ENCODE peak calls at places on chromosomes 1 and 21, in ten cellular contexts. F, X, D, P, V, B, G, E, U and N are unnamed samples.

GRCh38 chr1:223337174-223337869 is 26.7 kb downstream of the SUSD4 start:
- DNase-seq in F (no peak), X (no peak), D (no peak), P (no peak), V (no peak), B (no peak), G (no peak), E (no peak), U (no peak), N (no peak)

GRCh38 chr1:40755052-40755451 is 28.5 kb upstream of the KCNQ4 start:
- DNase-seq in F (peak), X (peak), D (peak), P (no peak), V (peak), B (no peak), G (no peak), E (no peak), U (no peak), N (no peak)

GRCh38 chr1:93448292-93448982 is 519 bp downstream of the FNBP1L start:
- DNase-seq in F (no peak), X (peak), D (peak), P (no peak), V (no peak), B (peak), G (peak), E (no peak), U (no peak), N (no peak)

GRCh38 chr1:32948905-32949304 is 15.7 kb downstream of the RNF19B start:
- DNase-seq in F (peak), X (no peak), D (no peak), P (no peak), V (no peak), B (no peak), G (peak), E (no peak), U (no peak), N (no peak)

GRCh38 chr1:186155594-186155993 is 219.5 kb downstream of the TPR start:
- DNase-seq in F (peak), X (peak), D (no peak), P (no peak), V (peak), B (no peak), G (peak), E (no peak), U (no peak), N (peak)

GRCh38 chr1:235646463-235646862 is 3.1 kb downstream of the GNG4 start:
- DNase-seq in F (no peak), X (no peak), D (no peak), P (no peak), V (no peak), B (no peak), G (no peak), E (no peak), U (no peak), N (no peak)

GRCh38 chr1:6599141-6599975 is 3.3 kb downstream of the KLHL21 start:
- DNase-seq in F (no peak), X (no peak), D (no peak), P (peak), V (peak), B (peak), G (peak), E (no peak), U (peak), N (no peak)

GRCh38 chr1:10941891-10942541 is 70.4 kb upstream of the TARDBP start:
- DNase-seq in F (peak), X (peak), D (peak), P (peak), V (peak), B (peak), G (peak), E (no peak), U (no peak), N (peak)

GRCh38 chr1:38772026-38772425 is 87.5 kb downstream of the RRAGC start:
- DNase-seq in F (no peak), X (no peak), D (no peak), P (no peak), V (no peak), B (no peak), G (no peak), E (no peak), U (no peak), N (no peak)

GRCh38 chr1:155125511-155125945 is 2.1 kb upstream of the EFNA1 start:
- DNase-seq in F (no peak), X (no peak), D (peak), P (no peak), V (peak), B (no peak), G (no peak), E (no peak), U (peak), N (no peak)

GRCh38 chr1:8571200-8571984 is 246.0 kb downstream of the RERE start:
- DNase-seq in F (peak), X (peak), D (no peak), P (no peak), V (peak), B (no peak), G (peak), E (no peak), U (no peak), N (peak)

GRCh38 chr1:46522184-46522968 is 29.1 kb downstream of the KNCN start:
- DNase-seq in F (peak), X (peak), D (no peak), P (no peak), V (peak), B (peak), G (peak), E (no peak), U (no peak), N (peak)

GRCh38 chr1:227773558-227773957 is 38.3 kb downstream of the SNAP47 start:
- DNase-seq in F (no peak), X (no peak), D (no peak), P (no peak), V (no peak), B (peak), G (no peak), E (no peak), U (no peak), N (no peak)

GRCh38 chr21:42677339-42678117 is 24.1 kb downstream of the PDE9A start:
- DNase-seq in F (peak), X (peak), D (no peak), P (peak), V (peak), B (peak), G (no peak), E (no peak), U (no peak), N (no peak)

GRCh38 chr1:168343566-168343965 is 62.9 kb downstream of the TBX19 start:
- DNase-seq in F (no peak), X (peak), D (no peak), P (no peak), V (no peak), B (no peak), G (peak), E (no peak), U (no peak), N (no peak)

GRCh38 chr1:118960567-118961136 is 27.5 kb downstream of the TBX15 start:
- DNase-seq in F (peak), X (peak), D (peak), P (no peak), V (peak), B (peak), G (peak), E (no peak), U (no peak), N (peak)

GRCh38 chr1:113276507-113276906 is 113.8 kb upstream of the MAGI3 start:
- DNase-seq in F (no peak), X (no peak), D (no peak), P (no peak), V (no peak), B (no peak), G (no peak), E (no peak), U (no peak), N (no peak)

GRCh38 chr1:27624467-27625233 is 10.3 kb downstream of the FGR start:
- DNase-seq in F (no peak), X (no peak), D (no peak), P (no peak), V (no peak), B (no peak), G (no peak), E (no peak), U (no peak), N (no peak)

GRCh38 chr21:42222386-42222785 is 3.4 kb downstream of the ABCG1 start:
- DNase-seq in F (no peak), X (no peak), D (no peak), P (no peak), V (no peak), B (no peak), G (no peak), E (no peak), U (peak), N (no peak)

GRCh38 chr1:113765306-113765705 is 6.0 kb upstream of the PHTF1 start:
- DNase-seq in F (peak), X (no peak), D (no peak), P (no peak), V (peak), B (no peak), G (peak), E (no peak), U (no peak), N (peak)

GRCh38 chr1:20187103-20187812 is 940 bp upstream of the PLA2G2C start:
- DNase-seq in F (no peak), X (no peak), D (peak), P (no peak), V (no peak), B (no peak), G (no peak), E (no peak), U (no peak), N (no peak)

GRCh38 chr1:177511036-177511435 is 340.3 kb downstream of the BRINP2 start:
- DNase-seq in F (peak), X (peak), D (no peak), P (no peak), V (peak), B (no peak), G (peak), E (no peak), U (no peak), N (no peak)

GRCh38 chr1:172885976-172886375 is 164.8 kb downstream of the TNFSF18 start:
- DNase-seq in F (no peak), X (peak), D (no peak), P (no peak), V (no peak), B (no peak), G (peak), E (no peak), U (no peak), N (no peak)

GRCh38 chr1:35390600-35391494 is 122.3 kb downstream of the ZMYM4 start:
- DNase-seq in F (peak), X (peak), D (no peak), P (no peak), V (peak), B (no peak), G (no peak), E (no peak), U (no peak), N (no peak)

GRCh38 chr21:27681038-27681437 is 714.1 kb upstream of the ADAMTS5 start:
- DNase-seq in F (no peak), X (no peak), D (no peak), P (no peak), V (no peak), B (no peak), G (peak), E (no peak), U (no peak), N (no peak)

GRCh38 chr1:151716771-151717631 is at the start of gene CELF3:
- DNase-seq in F (peak), X (peak), D (no peak), P (peak), V (peak), B (no peak), G (peak), E (no peak), U (no peak), N (no peak)

GRCh38 chr1:23381233-23381885 is 11.7 kb upstream of the ZNF436 start:
- DNase-seq in F (no peak), X (no peak), D (no peak), P (no peak), V (no peak), B (no peak), G (no peak), E (no peak), U (no peak), N (no peak)

GRCh38 chr1:207495816-207496792 is at the start of gene CR1:
- DNase-seq in F (no peak), X (peak), D (peak), P (peak), V (peak), B (peak), G (peak), E (no peak), U (no peak), N (no peak)

GRCh38 chr1:36109041-36109679 is 15.9 kb downstream of the COL8A2 start:
- DNase-seq in F (peak), X (peak), D (no peak), P (peak), V (peak), B (no peak), G (peak), E (no peak), U (no peak), N (peak)

GRCh38 chr1:229224308-229224707 is 46.6 kb upstream of the RAB4A start:
- DNase-seq in F (peak), X (peak), D (no peak), P (no peak), V (peak), B (no peak), G (peak), E (no peak), U (no peak), N (no peak)

GRCh38 chr1:111154021-111154999 is 14.3 kb downstream of the CEPT1 start:
- DNase-seq in F (peak), X (no peak), D (no peak), P (no peak), V (no peak), B (no peak), G (no peak), E (no peak), U (no peak), N (no peak)

GRCh38 chr1:44660176-44660575 is 14.1 kb downstream of the TMEM53 start:
- DNase-seq in F (peak), X (peak), D (peak), P (no peak), V (no peak), B (peak), G (no peak), E (no peak), U (no peak), N (no peak)

GRCh38 chr1:25536124-25536523 is 7.3 kb upstream of the LDLRAP1 start:
- DNase-seq in F (no peak), X (no peak), D (no peak), P (no peak), V (no peak), B (no peak), G (no peak), E (no peak), U (no peak), N (no peak)

GRCh38 chr1:56578664-56578962 is 750 bp downstream of the PLPP3 start:
- DNase-seq in F (no peak), X (peak), D (no peak), P (no peak), V (no peak), B (peak), G (no peak), E (no peak), U (no peak), N (no peak)

GRCh38 chr1:56577859-56578663 is 1.3 kb downstream of the PLPP3 start:
- DNase-seq in F (peak), X (peak), D (peak), P (no peak), V (peak), B (peak), G (peak), E (no peak), U (peak), N (no peak)

GRCh38 chr1:56578963-56579875 is at the start of gene PLPP3:
- DNase-seq in F (peak), X (peak), D (peak), P (no peak), V (peak), B (peak), G (peak), E (peak), U (peak), N (peak)

GRCh38 chr1:56575865-56576264 is 3.5 kb downstream of the PLPP3 start:
- DNase-seq in F (no peak), X (no peak), D (no peak), P (no peak), V (peak), B (no peak), G (peak), E (no peak), U (no peak), N (no peak)

GRCh38 chr1:56576880-56577858 is 2.2 kb downstream of the PLPP3 start:
- DNase-seq in F (no peak), X (peak), D (no peak), P (no peak), V (peak), B (no peak), G (peak), E (no peak), U (no peak), N (no peak)
- H3K4me3 ChIP-seq in F (peak), X (peak), D (peak), P (no peak), V (peak), B (peak), G (peak), E (peak), U (no peak), N (peak)

DNA sequence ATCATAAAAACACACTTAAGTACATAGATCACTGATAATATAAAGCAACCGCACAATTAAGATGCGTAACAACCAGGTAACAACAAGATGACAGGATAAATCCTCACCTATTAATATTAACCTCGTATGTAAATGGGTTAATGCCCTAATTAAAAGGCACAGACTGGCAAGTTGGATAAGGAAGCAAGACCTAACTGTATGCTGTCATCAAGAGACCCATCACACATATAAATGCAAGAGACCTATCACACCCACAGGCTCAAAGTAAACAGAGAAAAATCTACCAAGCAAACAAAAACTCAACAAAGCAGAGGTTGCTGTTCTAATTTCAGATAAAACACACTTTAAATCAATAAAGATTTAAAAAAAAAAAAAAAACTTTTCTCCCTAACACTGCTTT is 151.8 kb downstream of the FAF1 start:
- DNase-seq in F (no peak), X (no peak), D (no peak), P (no peak), V (no peak), B (no peak), G (no peak), E (no peak), U (no peak), N (no peak)
- H3K4me3 ChIP-seq in F (no peak), X (no peak), D (no peak), P (no peak), V (no peak), B (no peak), G (no peak), E (no peak), U (no peak), N (no peak)

GRCh38 chr1:183480971-183481431 is 8.7 kb downstream of the SMG7 start:
- DNase-seq in F (no peak), X (peak), D (no peak), P (no peak), V (peak), B (no peak), G (peak), E (no peak), U (no peak), N (no peak)
- H3K4me3 ChIP-seq in F (no peak), X (no peak), D (no peak), P (no peak), V (no peak), B (no peak), G (no peak), E (no peak), U (no peak), N (no peak)

DNA sequence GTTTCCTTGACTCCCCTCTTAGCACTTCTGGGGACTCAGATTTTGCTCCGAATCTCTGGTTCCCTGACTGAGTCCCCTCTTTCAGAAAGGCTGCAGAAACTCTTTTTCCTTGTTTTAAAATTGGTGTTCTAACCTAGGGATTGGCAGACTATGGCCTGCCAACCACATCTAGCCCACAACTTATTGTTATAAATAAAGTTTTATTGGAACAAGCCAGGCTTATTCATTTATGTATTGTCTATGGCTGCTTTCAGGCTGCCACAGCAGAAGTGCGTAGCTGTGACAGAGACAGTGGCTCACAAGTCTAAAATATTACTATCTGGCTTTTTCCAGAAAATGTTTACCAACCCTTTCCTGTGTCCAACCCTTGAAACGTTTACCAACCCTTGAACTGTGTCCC is 81.7 kb downstream of the IER5 start:
- DNase-seq in F (no peak), X (no peak), D (no peak), P (no peak), V (no peak), B (no peak), G (no peak), E (no peak), U (no peak), N (no peak)
- H3K4me3 ChIP-seq in F (no peak), X (no peak), D (no peak), P (no peak), V (no peak), B (no peak), G (no peak), E (no peak), U (no peak), N (no peak)